ENCODE peak calls at places on chromosome 1, in seven cellular contexts. One of them, this sample, is unnamed.

GRCh38 chr1:108057536-108057935 is 92.6 kb upstream of the VAV3 start:
- DNase-seq in T-helper 1 cell: no peak
- DNase-seq in dermis microvascular lymphatic vessel endothelial cell: no peak
- DNase-seq in tibial nerve: peak; percentile 28
- DNase-seq in T follicular helper cell: no peak
- DNase-seq in ovary: no peak
- DNase-seq in putamen: no peak
- DNase-seq in this sample: no peak

GRCh38 chr1:111279144-111279543 is 11.5 kb upstream of the CHIA start:
- DNase-seq in ovary: no peak
- DNase-seq in tibial nerve: no peak
- DNase-seq in T-helper 1 cell: no peak
- DNase-seq in dermis microvascular lymphatic vessel endothelial cell: no peak
- DNase-seq in putamen: no peak
- DNase-seq in T follicular helper cell: no peak
- DNase-seq in this sample: no peak

GRCh38 chr1:25544819-25545218 is 1.4 kb downstream of the LDLRAP1 start:
- DNase-seq in T follicular helper cell: no peak
- DNase-seq in T-helper 1 cell: no peak
- DNase-seq in ovary: no peak
- DNase-seq in tibial nerve: no peak
- DNase-seq in putamen: peak; percentile 75
- DNase-seq in dermis microvascular lymphatic vessel endothelial cell: no peak
- DNase-seq in this sample: no peak

GRCh38 chr1:64497484-64497883 is 27.6 kb downstream of the CACHD1 start:
- DNase-seq in tibial nerve: no peak
- DNase-seq in ovary: no peak
- DNase-seq in T-helper 1 cell: no peak
- DNase-seq in dermis microvascular lymphatic vessel endothelial cell: no peak
- DNase-seq in putamen: no peak
- DNase-seq in T follicular helper cell: no peak
- DNase-seq in this sample: no peak

GRCh38 chr1:178518894-178519293 is 6.0 kb downstream of the TEX35 start:
- DNase-seq in T follicular helper cell: no peak
- DNase-seq in ovary: no peak
- DNase-seq in putamen: no peak
- DNase-seq in tibial nerve: no peak
- DNase-seq in T-helper 1 cell: no peak
- DNase-seq in dermis microvascular lymphatic vessel endothelial cell: no peak
- DNase-seq in this sample: no peak

GRCh38 chr1:205374205-205375078 is 17.7 kb upstream of the KLHDC8A start:
- DNase-seq in dermis microvascular lymphatic vessel endothelial cell: no peak
- DNase-seq in ovary: no peak
- DNase-seq in T follicular helper cell: no peak
- DNase-seq in tibial nerve: no peak
- DNase-seq in T-helper 1 cell: no peak
- DNase-seq in putamen: no peak
- DNase-seq in this sample: no peak

GRCh38 chr1:184002071-184002470 is 35.5 kb downstream of the COLGALT2 start:
- DNase-seq in putamen: peak; percentile 78
- DNase-seq in dermis microvascular lymphatic vessel endothelial cell: no peak
- DNase-seq in tibial nerve: no peak
- DNase-seq in ovary: no peak
- DNase-seq in T-helper 1 cell: no peak
- DNase-seq in T follicular helper cell: no peak
- DNase-seq in this sample: no peak

GRCh38 chr1:16007671-16008341 is 3.8 kb downstream of the SRARP start:
- DNase-seq in T follicular helper cell: no peak
- DNase-seq in T-helper 1 cell: no peak
- DNase-seq in ovary: no peak
- DNase-seq in tibial nerve: no peak
- DNase-seq in dermis microvascular lymphatic vessel endothelial cell: no peak
- DNase-seq in putamen: no peak
- DNase-seq in this sample: no peak

GRCh38 chr1:183185941-183186490 is at the start of gene LAMC2:
- DNase-seq in T-helper 1 cell: no peak
- DNase-seq in dermis microvascular lymphatic vessel endothelial cell: no peak
- DNase-seq in putamen: peak; percentile 34
- DNase-seq in tibial nerve: no peak
- DNase-seq in ovary: peak; percentile 39
- DNase-seq in T follicular helper cell: no peak
- DNase-seq in this sample: no peak

GRCh38 chr1:147591246-147591891 is 50.1 kb downstream of the BCL9 start:
- DNase-seq in tibial nerve: no peak
- DNase-seq in putamen: no peak
- DNase-seq in dermis microvascular lymphatic vessel endothelial cell: no peak
- DNase-seq in ovary: no peak
- DNase-seq in T-helper 1 cell: no peak
- DNase-seq in T follicular helper cell: no peak
- DNase-seq in this sample: no peak

GRCh38 chr1:151837841-151838490 is 1.7 kb downstream of the C2CD4D start:
- DNase-seq in T follicular helper cell: no peak
- DNase-seq in T-helper 1 cell: peak; percentile 25
- DNase-seq in putamen: no peak
- DNase-seq in dermis microvascular lymphatic vessel endothelial cell: no peak
- DNase-seq in tibial nerve: no peak
- DNase-seq in ovary: no peak
- DNase-seq in this sample: no peak

GRCh38 chr1:110211503-110212164 is 1.5 kb downstream of the KCNC4 start:
- DNase-seq in putamen: no peak
- DNase-seq in T follicular helper cell: peak; percentile 28
- DNase-seq in T-helper 1 cell: peak; percentile 17
- DNase-seq in ovary: no peak
- DNase-seq in tibial nerve: no peak
- DNase-seq in dermis microvascular lymphatic vessel endothelial cell: no peak
- DNase-seq in this sample: no peak

GRCh38 chr1:39650431-39650830 is 11.0 kb upstream of the HEYL start:
- DNase-seq in putamen: no peak
- DNase-seq in T-helper 1 cell: no peak
- DNase-seq in dermis microvascular lymphatic vessel endothelial cell: no peak
- DNase-seq in ovary: no peak
- DNase-seq in T follicular helper cell: no peak
- DNase-seq in tibial nerve: no peak
- DNase-seq in this sample: no peak

GRCh38 chr1:47951026-47951425 is 46.2 kb downstream of the TRABD2B start:
- DNase-seq in tibial nerve: no peak
- DNase-seq in T-helper 1 cell: no peak
- DNase-seq in ovary: no peak
- DNase-seq in T follicular helper cell: no peak
- DNase-seq in dermis microvascular lymphatic vessel endothelial cell: no peak
- DNase-seq in putamen: peak; percentile 82
- DNase-seq in this sample: no peak

GRCh38 chr1:35832515-35832914 is 24.7 kb downstream of the AGO4 start:
- DNase-seq in T follicular helper cell: no peak
- DNase-seq in tibial nerve: no peak
- DNase-seq in T-helper 1 cell: no peak
- DNase-seq in putamen: no peak
- DNase-seq in ovary: no peak
- DNase-seq in dermis microvascular lymphatic vessel endothelial cell: no peak
- DNase-seq in this sample: no peak

GRCh38 chr1:171127481-171127880 is 36.8 kb downstream of the FMO3 start:
- DNase-seq in tibial nerve: no peak
- DNase-seq in T-helper 1 cell: no peak
- DNase-seq in ovary: no peak
- DNase-seq in T follicular helper cell: no peak
- DNase-seq in dermis microvascular lymphatic vessel endothelial cell: no peak
- DNase-seq in putamen: no peak
- DNase-seq in this sample: no peak

GRCh38 chr1:100485855-100486258 is 52.1 kb upstream of the GPR88 start:
- DNase-seq in T-helper 1 cell: no peak
- DNase-seq in T follicular helper cell: no peak
- DNase-seq in dermis microvascular lymphatic vessel endothelial cell: no peak
- DNase-seq in putamen: no peak
- DNase-seq in tibial nerve: no peak
- DNase-seq in ovary: no peak
- DNase-seq in this sample: no peak

GRCh38 chr1:205858141-205858961 is 8.4 kb upstream of the PM20D1 start:
- DNase-seq in tibial nerve: no peak
- DNase-seq in ovary: no peak
- DNase-seq in dermis microvascular lymphatic vessel endothelial cell: no peak
- DNase-seq in putamen: no peak
- DNase-seq in T-helper 1 cell: no peak
- DNase-seq in T follicular helper cell: no peak
- DNase-seq in this sample: no peak

GRCh38 chr1:157274698-157275534 is 136.7 kb upstream of the ETV3 start:
- DNase-seq in dermis microvascular lymphatic vessel endothelial cell: no peak
- DNase-seq in T follicular helper cell: no peak
- DNase-seq in tibial nerve: no peak
- DNase-seq in putamen: no peak
- DNase-seq in ovary: no peak
- DNase-seq in T-helper 1 cell: no peak
- DNase-seq in this sample: no peak

GRCh38 chr1:224615861-224616760 is at the start of gene CNIH3:
- DNase-seq in T-helper 1 cell: no peak
- DNase-seq in ovary: no peak
- DNase-seq in dermis microvascular lymphatic vessel endothelial cell: no peak
- DNase-seq in tibial nerve: no peak
- DNase-seq in T follicular helper cell: peak; percentile 25
- DNase-seq in putamen: peak; percentile 14
- DNase-seq in this sample: no peak